ENCODE peak calls at places on chromosomes 12 and 14, in five cellular contexts. One of them, this sample, is unnamed.

GRCh38 chr14:74380845-74381244 is 32.6 kb downstream of the VRTN start:
- DNase-seq in heart left ventricle: no peak
- DNase-seq in cardiac muscle cell: no peak
- DNase-seq in cardiac fibroblast: no peak
- DNase-seq in BE2C: no peak
- DNase-seq in this sample: no peak

GRCh38 chr14:105525861-105526780 is at the start of gene TMEM121:
- DNase-seq in heart left ventricle: no peak
- DNase-seq in cardiac muscle cell: peak
- DNase-seq in cardiac fibroblast: no peak
- DNase-seq in BE2C: peak
- DNase-seq in this sample: no peak

GRCh38 chr12:509494-509893 is 49.8 kb downstream of the B4GALNT3 start:
- DNase-seq in heart left ventricle: no peak
- DNase-seq in cardiac muscle cell: peak
- DNase-seq in cardiac fibroblast: peak
- DNase-seq in BE2C: no peak
- DNase-seq in this sample: peak

GRCh38 chr12:52191841-52192791 is at the start of gene KRT80:
- DNase-seq in heart left ventricle: peak
- DNase-seq in cardiac muscle cell: no peak
- DNase-seq in cardiac fibroblast: peak
- DNase-seq in BE2C: peak
- DNase-seq in this sample: peak

GRCh38 chr12:116541547-116542344 is 17.4 kb upstream of the MAP1LC3B2 start:
- DNase-seq in heart left ventricle: no peak
- DNase-seq in cardiac muscle cell: no peak
- DNase-seq in cardiac fibroblast: no peak
- DNase-seq in BE2C: no peak
- DNase-seq in this sample: no peak

GRCh38 chr14:73567951-73568885 is 795 bp upstream of the ACOT2 start:
- DNase-seq in heart left ventricle: no peak
- DNase-seq in cardiac muscle cell: peak
- DNase-seq in cardiac fibroblast: peak
- DNase-seq in BE2C: no peak
- DNase-seq in this sample: peak

GRCh38 chr12:7581609-7582008 is 78.0 kb upstream of the CD163 start:
- DNase-seq in heart left ventricle: no peak
- DNase-seq in cardiac muscle cell: no peak
- DNase-seq in cardiac fibroblast: no peak
- DNase-seq in BE2C: no peak
- DNase-seq in this sample: no peak

GRCh38 chr12:78914859-78915331 is 50.3 kb downstream of the SYT1 start:
- DNase-seq in heart left ventricle: no peak
- DNase-seq in cardiac muscle cell: no peak
- DNase-seq in cardiac fibroblast: no peak
- DNase-seq in BE2C: no peak
- DNase-seq in this sample: peak

GRCh38 chr14:103056322-103057027 is 874 bp downstream of the CDC42BPB start:
- DNase-seq in heart left ventricle: peak
- DNase-seq in cardiac muscle cell: peak
- DNase-seq in cardiac fibroblast: peak
- DNase-seq in BE2C: peak
- DNase-seq in this sample: peak

GRCh38 chr12:50425859-50426258 is 25.2 kb downstream of the LARP4 start:
- DNase-seq in heart left ventricle: no peak
- DNase-seq in cardiac muscle cell: peak
- DNase-seq in cardiac fibroblast: no peak
- DNase-seq in BE2C: no peak
- DNase-seq in this sample: no peak

GRCh38 chr14:99937475-99938244 is 127.6 kb upstream of the EVL start:
- DNase-seq in heart left ventricle: no peak
- DNase-seq in cardiac muscle cell: no peak
- DNase-seq in cardiac fibroblast: no peak
- DNase-seq in BE2C: no peak
- DNase-seq in this sample: peak

GRCh38 chr14:58239259-58240210 is 5.1 kb upstream of the PSMA3 start:
- DNase-seq in heart left ventricle: peak
- DNase-seq in cardiac muscle cell: peak
- DNase-seq in cardiac fibroblast: peak
- DNase-seq in BE2C: peak
- DNase-seq in this sample: peak

GRCh38 chr14:95498622-95499353 is 17.7 kb downstream of the SYNE3 start:
- DNase-seq in heart left ventricle: no peak
- DNase-seq in cardiac muscle cell: no peak
- DNase-seq in cardiac fibroblast: peak
- DNase-seq in BE2C: peak
- DNase-seq in this sample: no peak

GRCh38 chr14:89004195-89004594 is 179.7 kb downstream of the TTC8 start:
- DNase-seq in heart left ventricle: no peak
- DNase-seq in cardiac muscle cell: no peak
- DNase-seq in cardiac fibroblast: peak
- DNase-seq in BE2C: no peak
- DNase-seq in this sample: peak

GRCh38 chr12:121796855-121797751 is 3.6 kb upstream of the RHOF start:
- DNase-seq in heart left ventricle: peak
- DNase-seq in cardiac muscle cell: peak
- DNase-seq in cardiac fibroblast: peak
- DNase-seq in BE2C: peak
- DNase-seq in this sample: peak

GRCh38 chr12:105317453-105317852 is 13.0 kb upstream of the C12orf75 start:
- DNase-seq in heart left ventricle: no peak
- DNase-seq in cardiac muscle cell: no peak
- DNase-seq in cardiac fibroblast: no peak
- DNase-seq in BE2C: no peak
- DNase-seq in this sample: no peak

GRCh38 chr12:110104188-110104969 is 19.8 kb upstream of the IFT81 start:
- DNase-seq in heart left ventricle: no peak
- DNase-seq in cardiac muscle cell: no peak
- DNase-seq in cardiac fibroblast: peak
- DNase-seq in BE2C: no peak
- DNase-seq in this sample: no peak

GRCh38 chr14:77593501-77593911 is 22.9 kb downstream of the SPTLC2 start:
- DNase-seq in heart left ventricle: no peak
- DNase-seq in cardiac muscle cell: no peak
- DNase-seq in cardiac fibroblast: peak
- DNase-seq in BE2C: no peak
- DNase-seq in this sample: peak

GRCh38 chr12:30694412-30694955 is 1.2 kb downstream of the IPO8 start:
- DNase-seq in heart left ventricle: no peak
- DNase-seq in cardiac muscle cell: no peak
- DNase-seq in cardiac fibroblast: no peak
- DNase-seq in BE2C: no peak
- DNase-seq in this sample: peak

GRCh38 chr12:1800646-1801284 is 19.6 kb upstream of the LRTM2 start:
- DNase-seq in heart left ventricle: peak
- DNase-seq in cardiac muscle cell: peak
- DNase-seq in cardiac fibroblast: peak
- DNase-seq in BE2C: peak
- DNase-seq in this sample: no peak

GRCh38 chr14:69366069-69366468 is 32.0 kb downstream of the ERH start:
- DNase-seq in heart left ventricle: no peak
- DNase-seq in cardiac muscle cell: no peak
- DNase-seq in cardiac fibroblast: no peak
- DNase-seq in BE2C: no peak
- DNase-seq in this sample: no peak

GRCh38 chr12:120352117-120352516 is 16.8 kb downstream of the MSI1 start:
- DNase-seq in heart left ventricle: no peak
- DNase-seq in cardiac muscle cell: no peak
- DNase-seq in cardiac fibroblast: no peak
- DNase-seq in BE2C: no peak
- DNase-seq in this sample: peak

GRCh38 chr12:110107369-110108281 is 16.5 kb upstream of the IFT81 start:
- DNase-seq in heart left ventricle: no peak
- DNase-seq in cardiac muscle cell: no peak
- DNase-seq in cardiac fibroblast: peak
- DNase-seq in BE2C: no peak
- DNase-seq in this sample: peak

GRCh38 chr12:114762490-114763110 is 78.6 kb upstream of the TBX3 start:
- DNase-seq in heart left ventricle: no peak
- DNase-seq in cardiac muscle cell: no peak
- DNase-seq in cardiac fibroblast: peak
- DNase-seq in BE2C: no peak
- DNase-seq in this sample: no peak

GRCh38 chr12:96986883-96987523 is 79.9 kb downstream of the NEDD1 start:
- DNase-seq in heart left ventricle: no peak
- DNase-seq in cardiac muscle cell: peak
- DNase-seq in cardiac fibroblast: peak
- DNase-seq in BE2C: no peak
- DNase-seq in this sample: peak

GRCh38 chr14:54500744-54501143 is 9.0 kb upstream of the CGRRF1 start:
- DNase-seq in heart left ventricle: no peak
- DNase-seq in cardiac muscle cell: no peak
- DNase-seq in cardiac fibroblast: no peak
- DNase-seq in BE2C: no peak
- DNase-seq in this sample: no peak

GRCh38 chr12:50032516-50033316 is 7.4 kb upstream of the RACGAP1 start:
- DNase-seq in heart left ventricle: no peak
- DNase-seq in cardiac muscle cell: no peak
- DNase-seq in cardiac fibroblast: no peak
- DNase-seq in BE2C: peak
- DNase-seq in this sample: no peak

GRCh38 chr12:112381421-112381897 is 772 bp downstream of the HECTD4 start:
- DNase-seq in heart left ventricle: no peak
- DNase-seq in cardiac muscle cell: no peak
- DNase-seq in cardiac fibroblast: no peak
- DNase-seq in BE2C: peak
- DNase-seq in this sample: peak

GRCh38 chr14:34231626-34232025 is 230.4 kb downstream of the SPTSSA start:
- DNase-seq in heart left ventricle: no peak
- DNase-seq in cardiac muscle cell: no peak
- DNase-seq in cardiac fibroblast: no peak
- DNase-seq in BE2C: no peak
- DNase-seq in this sample: no peak

GRCh38 chr12:116607039-116607438 is 47.9 kb downstream of the MAP1LC3B2 start:
- DNase-seq in heart left ventricle: no peak
- DNase-seq in cardiac muscle cell: no peak
- DNase-seq in cardiac fibroblast: no peak
- DNase-seq in BE2C: no peak
- DNase-seq in this sample: peak

GRCh38 chr14:82419933-82420332 is 886.3 kb upstream of the SEL1L start:
- DNase-seq in heart left ventricle: no peak
- DNase-seq in cardiac muscle cell: peak
- DNase-seq in cardiac fibroblast: no peak
- DNase-seq in BE2C: no peak
- DNase-seq in this sample: peak

GRCh38 chr12:131352296-131352900 is 358.5 kb upstream of the SFSWAP start:
- DNase-seq in heart left ventricle: no peak
- DNase-seq in cardiac muscle cell: no peak
- DNase-seq in cardiac fibroblast: no peak
- DNase-seq in BE2C: no peak
- DNase-seq in this sample: no peak
- H3K4me3 ChIP-seq in heart left ventricle: no peak
- H3K4me3 ChIP-seq in cardiac muscle cell: no peak
- H3K4me3 ChIP-seq in cardiac fibroblast: no peak
- H3K4me3 ChIP-seq in BE2C: no peak
- H3K4me3 ChIP-seq in this sample: no peak

DNA sequence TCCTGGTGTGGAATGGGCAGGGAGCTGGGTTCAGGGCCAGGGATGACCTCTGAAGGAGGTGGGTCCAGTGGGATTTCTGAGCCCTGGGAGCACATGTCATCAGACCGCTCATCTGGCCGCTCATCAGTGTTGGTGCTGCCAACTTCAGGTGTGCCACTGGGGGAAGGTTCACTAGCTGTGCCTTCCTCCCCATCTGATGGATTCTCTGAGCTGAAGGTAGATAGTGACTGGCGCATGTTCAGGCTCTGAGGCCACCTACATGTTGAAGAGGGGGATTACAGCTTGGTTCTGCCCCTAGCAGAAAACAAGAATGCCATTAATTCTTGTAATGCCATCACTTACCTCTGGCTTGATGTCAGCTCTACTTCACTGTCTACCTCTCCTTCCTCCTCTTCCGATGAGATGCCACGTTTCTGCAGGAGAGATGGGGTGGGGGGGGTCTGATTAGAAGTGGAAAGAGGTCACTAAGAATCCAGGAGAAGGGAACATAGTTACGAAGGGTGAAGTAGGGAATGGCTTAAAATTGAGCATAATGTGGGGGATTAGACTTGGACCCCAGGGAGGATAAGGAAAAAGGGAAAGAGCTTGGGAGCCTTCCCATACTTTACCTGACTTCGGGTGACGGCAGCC is 17.2 kb downstream of the MAP3K12 start:
- DNase-seq in heart left ventricle: no peak
- DNase-seq in cardiac muscle cell: peak
- DNase-seq in cardiac fibroblast: no peak
- DNase-seq in BE2C: no peak
- DNase-seq in this sample: peak
- TF ChIP-seq CTCF in heart left ventricle: no peak
- TF ChIP-seq CTCF in cardiac muscle cell: peak
- TF ChIP-seq CTCF in cardiac fibroblast: peak
- TF ChIP-seq CTCF in BE2C: peak
- TF ChIP-seq CTCF in this sample: peak

GRCh38 chr12:19419086-19419485 is 20.2 kb upstream of the AEBP2 start:
- DNase-seq in heart left ventricle: no peak
- DNase-seq in cardiac muscle cell: no peak
- DNase-seq in cardiac fibroblast: no peak
- DNase-seq in BE2C: no peak
- DNase-seq in this sample: no peak

GRCh38 chr12:19423531-19423930 is 15.8 kb upstream of the AEBP2 start:
- DNase-seq in heart left ventricle: no peak
- DNase-seq in cardiac muscle cell: no peak
- DNase-seq in cardiac fibroblast: no peak
- DNase-seq in BE2C: no peak
- DNase-seq in this sample: no peak

GRCh38 chr12:19421503-19422282 is 17.6 kb upstream of the AEBP2 start:
- DNase-seq in heart left ventricle: no peak
- DNase-seq in cardiac muscle cell: no peak
- DNase-seq in cardiac fibroblast: no peak
- DNase-seq in BE2C: no peak
- DNase-seq in this sample: no peak
- H3K4me3 ChIP-seq in heart left ventricle: no peak
- H3K4me3 ChIP-seq in cardiac muscle cell: no peak
- H3K4me3 ChIP-seq in cardiac fibroblast: no peak
- H3K4me3 ChIP-seq in BE2C: no peak
- H3K4me3 ChIP-seq in this sample: no peak

DNA sequence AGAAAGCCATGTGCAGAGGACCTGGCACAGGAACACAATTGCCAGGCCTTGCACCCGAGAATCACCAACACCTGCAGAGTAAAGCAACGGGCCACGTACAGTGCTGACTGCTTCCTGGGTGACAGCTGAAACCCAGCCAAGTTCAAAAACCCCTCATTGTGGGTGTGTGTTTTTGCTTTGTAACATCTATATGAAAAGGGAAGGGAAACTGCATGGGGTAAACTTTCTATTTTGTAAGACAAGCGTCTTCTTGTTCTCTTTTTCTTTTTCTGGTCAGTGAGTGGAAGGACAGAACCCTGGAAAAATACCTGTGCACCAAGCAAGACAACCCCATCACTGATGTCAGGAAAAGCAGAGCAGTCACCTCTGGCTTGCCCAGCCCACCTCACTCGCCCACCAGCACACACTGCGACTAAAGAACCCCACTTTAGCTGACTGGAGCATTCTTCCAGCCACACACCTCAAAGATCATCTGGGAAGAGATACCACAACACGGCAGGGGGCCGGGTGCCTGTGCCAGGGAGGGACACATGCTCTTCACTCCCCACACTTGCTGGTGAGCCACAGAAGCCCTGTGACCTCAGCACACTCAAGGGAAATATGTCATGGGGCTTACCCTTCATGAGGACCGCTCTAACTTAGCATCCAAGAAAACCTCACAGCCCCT is 172.3 kb downstream of the NDUFA12 start:
- DNase-seq in heart left ventricle: no peak
- DNase-seq in cardiac muscle cell: no peak
- DNase-seq in cardiac fibroblast: no peak
- DNase-seq in BE2C: no peak
- DNase-seq in this sample: no peak
- TF ChIP-seq CTCF in heart left ventricle: no peak
- TF ChIP-seq CTCF in cardiac muscle cell: no peak
- TF ChIP-seq CTCF in cardiac fibroblast: no peak
- TF ChIP-seq CTCF in BE2C: no peak
- TF ChIP-seq CTCF in this sample: no peak

This sample was measured in epithelial cell of esophagus.